ENCODE peak calls at places on chromosomes 5 and 9, in eight cellular contexts. One of them, this sample, is unnamed.

GRCh38 chr5:112626079-112626478 is 111.6 kb upstream of the APC start:
- DNase-seq in adrenal gland: no peak
- DNase-seq in endodermal cell: no peak
- DNase-seq in ovary: no peak
- DNase-seq in esophagus squamous epithelium: no peak
- DNase-seq in psoas muscle: no peak
- DNase-seq in lower lobe of right lung: no peak
- DNase-seq in IMR-90: no peak
- DNase-seq in this sample: no peak

GRCh38 chr5:2204366-2205184 is 321.9 kb upstream of the IRX4 start:
- DNase-seq in endodermal cell: peak; percentile 46
- DNase-seq in adrenal gland: no peak
- DNase-seq in esophagus squamous epithelium: no peak
- DNase-seq in psoas muscle: no peak
- DNase-seq in ovary: no peak
- DNase-seq in IMR-90: no peak
- DNase-seq in lower lobe of right lung: no peak
- DNase-seq in this sample: no peak

GRCh38 chr5:75380099-75380498 is 43.1 kb downstream of the HMGCR start:
- DNase-seq in psoas muscle: no peak
- DNase-seq in IMR-90: no peak
- DNase-seq in esophagus squamous epithelium: no peak
- DNase-seq in lower lobe of right lung: no peak
- DNase-seq in endodermal cell: no peak
- DNase-seq in ovary: no peak
- DNase-seq in adrenal gland: no peak
- DNase-seq in this sample: no peak

GRCh38 chr9:109020113-109020512 is 6.8 kb upstream of the CTNNAL1 start:
- DNase-seq in ovary: no peak
- DNase-seq in esophagus squamous epithelium: no peak
- DNase-seq in adrenal gland: no peak
- DNase-seq in psoas muscle: no peak
- DNase-seq in lower lobe of right lung: no peak
- DNase-seq in endodermal cell: no peak
- DNase-seq in IMR-90: no peak
- DNase-seq in this sample: no peak

GRCh38 chr9:98050351-98050750 is 6.2 kb upstream of the NANS start:
- DNase-seq in psoas muscle: no peak
- DNase-seq in endodermal cell: no peak
- DNase-seq in IMR-90: no peak
- DNase-seq in adrenal gland: no peak
- DNase-seq in ovary: no peak
- DNase-seq in lower lobe of right lung: no peak
- DNase-seq in esophagus squamous epithelium: no peak
- DNase-seq in this sample: no peak

GRCh38 chr5:150503977-150504620 is 3.8 kb upstream of the NDST1 start:
- DNase-seq in esophagus squamous epithelium: no peak
- DNase-seq in lower lobe of right lung: peak; percentile 91
- DNase-seq in IMR-90: no peak
- DNase-seq in ovary: no peak
- DNase-seq in endodermal cell: no peak
- DNase-seq in psoas muscle: peak; percentile 73
- DNase-seq in adrenal gland: peak; percentile 71
- DNase-seq in this sample: peak; percentile 91

GRCh38 chr9:109315889-109316640 is 4.8 kb downstream of the EPB41L4B start:
- DNase-seq in psoas muscle: peak; percentile 90
- DNase-seq in endodermal cell: peak; percentile 61
- DNase-seq in IMR-90: peak; percentile 18
- DNase-seq in adrenal gland: peak; percentile 81
- DNase-seq in lower lobe of right lung: peak; percentile 89
- DNase-seq in ovary: peak; percentile 64
- DNase-seq in esophagus squamous epithelium: no peak
- DNase-seq in this sample: peak; percentile 95

GRCh38 chr5:109316631-109317030 is 93.1 kb downstream of the PJA2 start:
- DNase-seq in psoas muscle: no peak
- DNase-seq in ovary: no peak
- DNase-seq in lower lobe of right lung: no peak
- DNase-seq in IMR-90: peak; percentile 61
- DNase-seq in endodermal cell: no peak
- DNase-seq in adrenal gland: no peak
- DNase-seq in esophagus squamous epithelium: no peak
- DNase-seq in this sample: no peak

GRCh38 chr5:119966028-119966427 is 336.7 kb downstream of the FAM170A start:
- DNase-seq in IMR-90: no peak
- DNase-seq in adrenal gland: no peak
- DNase-seq in lower lobe of right lung: no peak
- DNase-seq in endodermal cell: no peak
- DNase-seq in ovary: no peak
- DNase-seq in esophagus squamous epithelium: no peak
- DNase-seq in psoas muscle: no peak
- DNase-seq in this sample: no peak

GRCh38 chr9:121596515-121596914 is 54.9 kb upstream of the DAB2IP start:
- DNase-seq in endodermal cell: no peak
- DNase-seq in lower lobe of right lung: no peak
- DNase-seq in IMR-90: peak; percentile 56
- DNase-seq in adrenal gland: no peak
- DNase-seq in ovary: no peak
- DNase-seq in esophagus squamous epithelium: no peak
- DNase-seq in psoas muscle: no peak
- DNase-seq in this sample: no peak

GRCh38 chr9:86353591-86354047 is 591 bp downstream of the TUT7 start:
- DNase-seq in esophagus squamous epithelium: no peak
- DNase-seq in adrenal gland: no peak
- DNase-seq in lower lobe of right lung: no peak
- DNase-seq in endodermal cell: no peak
- DNase-seq in psoas muscle: no peak
- DNase-seq in IMR-90: no peak
- DNase-seq in ovary: no peak
- DNase-seq in this sample: no peak

GRCh38 chr5:90645024-90645610 is 86.5 kb downstream of the ADGRV1 start:
- DNase-seq in ovary: no peak
- DNase-seq in esophagus squamous epithelium: no peak
- DNase-seq in lower lobe of right lung: no peak
- DNase-seq in psoas muscle: no peak
- DNase-seq in adrenal gland: no peak
- DNase-seq in IMR-90: no peak
- DNase-seq in endodermal cell: peak; percentile 90
- DNase-seq in this sample: no peak

GRCh38 chr9:134733480-134734232 is 92.1 kb downstream of the COL5A1 start:
- DNase-seq in endodermal cell: no peak
- DNase-seq in psoas muscle: no peak
- DNase-seq in lower lobe of right lung: no peak
- DNase-seq in adrenal gland: no peak
- DNase-seq in esophagus squamous epithelium: no peak
- DNase-seq in IMR-90: no peak
- DNase-seq in ovary: no peak
- DNase-seq in this sample: no peak
- H3K4me1 ChIP-seq in endodermal cell: no peaks in the 10 kb centered on the region
- H3K4me1 ChIP-seq in psoas muscle: no peaks in the 10 kb centered on the region
- H3K4me1 ChIP-seq in lower lobe of right lung: peaks cover 11% of the 10 kb centered on the region
- H3K4me1 ChIP-seq in adrenal gland: no peaks in the 10 kb centered on the region
- H3K4me1 ChIP-seq in esophagus squamous epithelium: peaks cover 23% of the 10 kb centered on the region
- H3K4me1 ChIP-seq in IMR-90: peaks cover 29% of the 10 kb centered on the region
- H3K4me1 ChIP-seq in ovary: peaks cover 46% of the 10 kb centered on the region
- H3K4me1 ChIP-seq in this sample: no peaks in the 10 kb centered on the region

GRCh38 chr9:38162332-38162985 is 93.4 kb upstream of the SHB start:
- DNase-seq in esophagus squamous epithelium: no peak
- DNase-seq in ovary: no peak
- DNase-seq in IMR-90: no peak
- DNase-seq in endodermal cell: no peak
- DNase-seq in psoas muscle: no peak
- DNase-seq in lower lobe of right lung: no peak
- DNase-seq in adrenal gland: no peak
- DNase-seq in this sample: no peak
- H3K27ac ChIP-seq in esophagus squamous epithelium: no peak overlapping the region
- H3K27ac ChIP-seq in ovary: no peak overlapping the region
- H3K27ac ChIP-seq in IMR-90: no peak overlapping the region
- H3K27ac ChIP-seq in endodermal cell: no peak overlapping the region
- H3K27ac ChIP-seq in psoas muscle: no peak overlapping the region
- H3K27ac ChIP-seq in lower lobe of right lung: no peak overlapping the region
- H3K27ac ChIP-seq in adrenal gland: no peak overlapping the region
- H3K27ac ChIP-seq in this sample: no peak overlapping the region

GRCh38 chr5:8458038-8458383 is 589.1 kb downstream of the MTRR start:
- DNase-seq in lower lobe of right lung: no peak
- DNase-seq in psoas muscle: no peak
- DNase-seq in ovary: no peak
- DNase-seq in endodermal cell: no peak
- DNase-seq in IMR-90: peak; percentile 23
- DNase-seq in adrenal gland: no peak
- DNase-seq in esophagus squamous epithelium: no peak
- DNase-seq in this sample: no peak
- H3K4me3 ChIP-seq in lower lobe of right lung: peak overlapping the region; percentile 82
- H3K4me3 ChIP-seq in psoas muscle: peak overlapping the region; percentile 90
- H3K4me3 ChIP-seq in ovary: peak overlapping the region; percentile 69
- H3K4me3 ChIP-seq in endodermal cell: no peak overlapping the region
- H3K4me3 ChIP-seq in IMR-90: peak overlapping the region; percentile 82
- H3K4me3 ChIP-seq in adrenal gland: no peak overlapping the region
- H3K4me3 ChIP-seq in esophagus squamous epithelium: peak overlapping the region; percentile 75
- H3K4me3 ChIP-seq in this sample: peak overlapping the region; percentile 77

GRCh38 chr5:36570696-36571095 is 35.7 kb upstream of the SLC1A3 start:
- DNase-seq in esophagus squamous epithelium: no peak
- DNase-seq in lower lobe of right lung: no peak
- DNase-seq in adrenal gland: no peak
- DNase-seq in ovary: no peak
- DNase-seq in endodermal cell: no peak
- DNase-seq in psoas muscle: no peak
- DNase-seq in IMR-90: no peak
- DNase-seq in this sample: no peak

GRCh38 chr5:36573441-36573840 is 33.0 kb upstream of the SLC1A3 start:
- DNase-seq in IMR-90: peak; percentile 67
- DNase-seq in psoas muscle: no peak
- DNase-seq in ovary: no peak
- DNase-seq in endodermal cell: no peak
- DNase-seq in lower lobe of right lung: no peak
- DNase-seq in esophagus squamous epithelium: no peak
- DNase-seq in adrenal gland: no peak
- DNase-seq in this sample: no peak

GRCh38 chr5:36571643-36572042 is 34.8 kb upstream of the SLC1A3 start:
- DNase-seq in psoas muscle: no peak
- DNase-seq in adrenal gland: no peak
- DNase-seq in esophagus squamous epithelium: no peak
- DNase-seq in IMR-90: no peak
- DNase-seq in endodermal cell: no peak
- DNase-seq in ovary: no peak
- DNase-seq in lower lobe of right lung: no peak
- DNase-seq in this sample: no peak

GRCh38 chr5:36569456-36569855 is 37.0 kb upstream of the SLC1A3 start:
- DNase-seq in psoas muscle: peak; percentile 52
- DNase-seq in esophagus squamous epithelium: no peak
- DNase-seq in endodermal cell: no peak
- DNase-seq in adrenal gland: no peak
- DNase-seq in ovary: peak; percentile 59
- DNase-seq in lower lobe of right lung: no peak
- DNase-seq in IMR-90: no peak
- DNase-seq in this sample: no peak

DNA sequence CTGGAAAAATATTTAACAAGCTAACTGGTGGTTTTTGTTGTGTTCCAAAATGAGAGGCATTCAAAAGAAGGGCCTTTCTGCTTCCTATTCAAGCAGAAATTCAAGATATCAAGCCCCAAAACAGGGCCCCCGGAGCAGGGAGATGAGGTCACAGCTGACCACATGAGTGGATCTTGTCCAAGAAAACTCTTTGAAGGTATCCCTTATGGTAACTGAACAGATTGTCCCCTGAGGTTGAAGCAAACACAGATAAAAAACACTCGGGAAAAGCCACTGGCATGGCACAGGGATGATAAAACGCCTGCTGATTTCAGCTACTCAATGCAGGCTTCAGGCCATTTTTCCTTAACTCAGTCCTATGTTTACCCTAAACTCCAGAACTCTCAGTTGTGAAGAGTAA is 36.1 kb upstream of the SLC1A3 start:
- DNase-seq in psoas muscle: no peak
- DNase-seq in adrenal gland: no peak
- DNase-seq in IMR-90: peak; percentile 20
- DNase-seq in ovary: peak; percentile 80
- DNase-seq in endodermal cell: no peak
- DNase-seq in esophagus squamous epithelium: no peak
- DNase-seq in lower lobe of right lung: no peak
- DNase-seq in this sample: no peak
- H3K4me1 ChIP-seq in psoas muscle: no peaks in the 10 kb centered on the region
- H3K4me1 ChIP-seq in adrenal gland: no peaks in the 10 kb centered on the region
- H3K4me1 ChIP-seq in IMR-90: peaks cover 3% of the 10 kb centered on the region
- H3K4me1 ChIP-seq in ovary: peaks cover 2% of the 10 kb centered on the region
- H3K4me1 ChIP-seq in endodermal cell: no peaks in the 10 kb centered on the region
- H3K4me1 ChIP-seq in esophagus squamous epithelium: peaks cover 2% of the 10 kb centered on the region
- H3K4me1 ChIP-seq in lower lobe of right lung: no peaks in the 10 kb centered on the region
- H3K4me1 ChIP-seq in this sample: no peaks in the 10 kb centered on the region

GRCh38 chr5:27328480-27328879 is 290.1 kb upstream of the CDH9 start:
- DNase-seq in endodermal cell: no peak
- DNase-seq in IMR-90: peak; percentile 93
- DNase-seq in lower lobe of right lung: no peak
- DNase-seq in esophagus squamous epithelium: no peak
- DNase-seq in psoas muscle: no peak
- DNase-seq in ovary: no peak
- DNase-seq in adrenal gland: no peak
- DNase-seq in this sample: no peak
- H3K27ac ChIP-seq in endodermal cell: no peak overlapping the region
- H3K27ac ChIP-seq in IMR-90: no peak overlapping the region
- H3K27ac ChIP-seq in lower lobe of right lung: no peak overlapping the region
- H3K27ac ChIP-seq in esophagus squamous epithelium: no peak overlapping the region
- H3K27ac ChIP-seq in psoas muscle: no peak overlapping the region
- H3K27ac ChIP-seq in ovary: no peak overlapping the region
- H3K27ac ChIP-seq in adrenal gland: no peak overlapping the region
- H3K27ac ChIP-seq in this sample: no peak overlapping the region

GRCh38 chr5:33675958-33676464 is 215.8 kb downstream of the ADAMTS12 start:
- DNase-seq in endodermal cell: no peak
- DNase-seq in psoas muscle: no peak
- DNase-seq in IMR-90: no peak
- DNase-seq in adrenal gland: no peak
- DNase-seq in esophagus squamous epithelium: no peak
- DNase-seq in lower lobe of right lung: no peak
- DNase-seq in ovary: no peak
- DNase-seq in this sample: no peak
- H3K4me3 ChIP-seq in endodermal cell: no peak overlapping the region
- H3K4me3 ChIP-seq in psoas muscle: no peak overlapping the region
- H3K4me3 ChIP-seq in IMR-90: no peak overlapping the region
- H3K4me3 ChIP-seq in adrenal gland: no peak overlapping the region
- H3K4me3 ChIP-seq in esophagus squamous epithelium: no peak overlapping the region
- H3K4me3 ChIP-seq in lower lobe of right lung: no peak overlapping the region
- H3K4me3 ChIP-seq in ovary: no peak overlapping the region
- H3K4me3 ChIP-seq in this sample: no peak overlapping the region

This sample was measured in pancreas.